ENCODE peak calls at places on chromosomes 2 and 18, in four cellular contexts. P is foreskin fibroblast, U is fibroblast of mammary gland, K is dorsolateral prefrontal cortex. N is an unnamed sample.

GRCh38 chr2:79016315-79016714 is 9.2 kb upstream of the REG3G start:
- DNase-seq in U (no peak), P (no peak), K (no peak), N (no peak)

GRCh38 chr2:109223490-109223889 is 94.5 kb downstream of the SH3RF3 start:
- DNase-seq in K (no peak), U (no peak), P (no peak), N (no peak)

GRCh38 chr2:119487434-119488244 is 36.6 kb downstream of the SCTR start:
- DNase-seq in U (no peak), K (no peak), P (no peak), N (no peak)

GRCh38 chr2:218727502-218728165 is 17.0 kb downstream of the TTLL4 start:
- DNase-seq in U (peak; percentile 52), P (peak; percentile 63), K (no peak), N (peak; percentile 38)

GRCh38 chr2:106996136-106996769 is 110.3 kb upstream of the ST6GAL2 start:
- DNase-seq in U (no peak), P (no peak), K (no peak), N (no peak)

GRCh38 chr2:121485039-121485438 is 45.6 kb upstream of the RNU4ATAC start:
- DNase-seq in P (peak; percentile 82), K (no peak), U (peak; percentile 76), N (peak; percentile 89)

GRCh38 chr18:51125976-51126375 is 71.5 kb downstream of the MEX3C start:
- DNase-seq in P (no peak), U (no peak), K (no peak), N (no peak)

GRCh38 chr2:216556202-216556601 is 57.6 kb downstream of the RPL37A start:
- DNase-seq in P (no peak), U (no peak), K (no peak), N (no peak)

GRCh38 chr2:213688129-213688528 is 403.9 kb downstream of the SPAG16 start:
- DNase-seq in P (no peak), K (no peak), U (no peak), N (no peak)

GRCh38 chr2:95099910-95100309 is 21.7 kb downstream of the MRPS5 start:
- DNase-seq in U (no peak), K (no peak), P (no peak), N (no peak)

GRCh38 chr2:71669058-71669456 is 215.7 kb downstream of the DYSF start:
- DNase-seq in K (no peak), U (no peak), P (no peak), N (no peak)

GRCh38 chr2:54558976-54559410 is 102.9 kb downstream of the SPTBN1 start:
- DNase-seq in P (no peak), U (no peak), K (no peak), N (no peak)

GRCh38 chr2:74573747-74574562 is 19.4 kb downstream of the DOK1 start:
- DNase-seq in K (no peak), P (peak; percentile 57), U (peak; percentile 82), N (no peak)

GRCh38 chr2:20588918-20589871 is 61.7 kb downstream of the HS1BP3 start:
- DNase-seq in K (peak; percentile 17), U (no peak), P (no peak), N (no peak)

GRCh38 chr2:64115808-64116598 is 28.2 kb downstream of the PELI1 start:
- DNase-seq in P (no peak), K (no peak), U (no peak), N (no peak)

GRCh38 chr2:96839288-96839874 is 4.4 kb downstream of the ANKRD23 start:
- DNase-seq in U (no peak), K (no peak), P (peak; percentile 36), N (no peak)

GRCh38 chr18:76687271-76688006 is 134.9 kb upstream of the ZNF236 start:
- DNase-seq in P (no peak), U (peak; percentile 62), K (no peak), N (no peak)

DNA sequence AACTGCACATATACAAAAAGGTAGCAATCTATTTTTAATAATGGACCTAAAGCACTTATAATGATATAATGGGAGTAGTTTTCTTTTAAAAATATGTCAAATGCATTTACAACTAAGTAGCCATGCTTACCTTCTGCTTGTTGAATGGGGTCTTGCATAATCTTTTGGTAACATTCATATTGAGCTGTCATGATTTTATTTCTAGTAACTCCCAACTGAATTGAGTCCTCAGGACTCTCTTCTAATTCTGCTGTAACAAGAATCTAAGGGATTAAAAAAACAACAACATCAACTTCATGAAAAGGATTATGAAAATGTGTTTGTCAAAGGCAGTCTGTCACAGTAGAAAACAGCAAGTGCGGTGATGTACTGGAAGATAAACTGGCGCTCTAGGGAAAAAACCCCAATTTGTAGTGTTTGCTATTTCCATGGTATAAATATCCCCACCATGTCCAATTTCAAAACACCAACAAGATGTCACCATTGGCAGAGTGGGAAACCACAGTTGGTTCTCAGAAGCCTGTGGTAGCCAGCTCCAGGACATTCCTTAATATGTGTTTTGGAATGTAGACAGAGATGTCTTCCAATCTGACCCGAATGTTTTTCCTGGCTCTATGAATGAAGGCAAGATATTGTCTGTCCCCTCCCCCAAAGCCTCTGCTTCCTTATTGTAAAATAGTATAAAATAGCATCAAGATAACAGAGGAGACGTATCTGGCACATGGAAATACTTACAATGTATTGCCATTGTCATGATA is 64.8 kb downstream of the CALCRL start:
- DNase-seq in P (no peak), U (no peak), K (no peak), N (peak; percentile 55)
- H3K4me3 ChIP-seq in P (no peak overlapping the region), U (no peak overlapping the region), K (no peak overlapping the region), N (no peak overlapping the region)

DNA sequence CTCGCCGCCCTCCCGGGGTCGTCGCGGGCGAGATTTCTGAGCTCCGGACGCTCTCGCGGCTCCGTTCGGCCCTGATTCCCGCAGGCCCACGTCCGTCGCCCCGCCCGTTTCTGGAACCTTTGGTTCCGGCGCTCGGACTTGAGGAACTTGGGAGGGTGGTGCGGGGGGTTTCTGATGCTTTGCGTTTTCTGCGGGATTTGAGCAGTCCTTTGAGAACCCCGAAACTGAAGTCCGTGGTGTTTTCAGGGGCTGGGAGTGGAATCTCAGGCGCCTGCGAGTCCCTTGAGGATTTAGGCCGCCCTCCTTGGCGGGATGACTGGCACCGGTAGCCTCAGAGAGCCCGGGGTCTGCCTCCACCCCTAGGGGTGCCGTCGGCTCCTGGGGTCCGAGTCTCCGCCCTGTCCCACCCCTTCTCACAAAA is 336 bp downstream of the THNSL2 start:
- DNase-seq in U (peak; percentile 25), K (no peak), P (peak; percentile 60), N (peak; percentile 18)
- TF ChIP-seq CTCF in U (no peak), K (no peak), P (no peak), N (no peak)

DNA sequence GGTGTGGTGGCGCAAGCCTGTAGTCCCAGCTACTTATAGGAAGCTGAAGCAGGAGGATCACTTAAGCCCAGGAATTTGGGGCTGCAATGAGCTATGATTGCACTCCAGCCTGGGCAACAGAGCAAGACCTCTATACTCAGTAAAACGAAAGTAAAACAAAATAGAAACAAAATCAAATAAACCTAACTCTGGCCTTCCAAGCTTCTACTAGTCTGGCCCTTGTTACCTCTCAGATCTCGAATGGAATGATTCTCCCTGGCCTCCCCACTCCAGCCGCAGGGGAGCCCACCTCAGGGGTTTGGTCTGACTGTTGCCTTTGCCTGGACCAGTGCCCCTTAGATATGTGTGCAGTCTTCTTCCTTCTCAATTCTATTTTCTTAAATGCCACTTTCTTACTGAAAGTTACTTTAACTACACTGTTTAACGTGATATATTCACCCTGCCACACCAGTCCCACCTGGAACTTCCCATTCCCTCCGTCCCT is 160.0 kb upstream of the GCFC2 start:
- DNase-seq in U (no peak), P (no peak), K (no peak), N (no peak)
- H3K4me3 ChIP-seq in U (no peak overlapping the region), P (no peak overlapping the region), K (no peak overlapping the region), N (no peak overlapping the region)

GRCh38 chr2:36376992-36377738 is 21.6 kb downstream of the CRIM1 start:
- DNase-seq in K (no peak), U (no peak), P (peak; percentile 44), N (no peak)
- TF ChIP-seq CTCF in K (no peak), U (no peak), P (no peak), N (no peak)

GRCh38 chr2:176130153-176130916 is 830 bp downstream of the HOXD8 start:
- DNase-seq in K (no peak), P (peak; percentile 66), U (peak; percentile 86), N (no peak)

GRCh38 chr2:176133366-176133765 is 3.9 kb downstream of the HOXD8 start:
- DNase-seq in K (no peak), U (no peak), P (no peak), N (no peak)

GRCh38 chr2:176130917-176131616 is 1.6 kb downstream of the HOXD8 start:
- DNase-seq in K (no peak), U (no peak), P (no peak), N (no peak)

GRCh38 chr2:176132397-176133086 is 3.0 kb downstream of the HOXD8 start:
- DNase-seq in U (peak; percentile 66), K (no peak), P (peak; percentile 35), N (no peak)

GRCh38 chr2:176131617-176132396 is 2.3 kb downstream of the HOXD8 start:
- DNase-seq in K (no peak), U (no peak), P (no peak), N (no peak)
- H3K4me3 ChIP-seq in K (no peak overlapping the region), U (peak overlapping the region; percentile 71), P (no peak overlapping the region), N (no peak overlapping the region)

GRCh38 chr2:237746302-237747080 is 52.1 kb upstream of the RBM44 start:
- DNase-seq in K (no peak), U (no peak), P (no peak), N (no peak)

GRCh38 chr2:237743561-237744269 is 54.9 kb upstream of the RBM44 start:
- DNase-seq in K (no peak), U (peak; percentile 68), P (peak; percentile 35), N (peak; percentile 38)

GRCh38 chr2:237744613-237745249 is 53.8 kb upstream of the RBM44 start:
- DNase-seq in U (peak; percentile 52), P (peak; percentile 78), K (peak; percentile 86), N (peak; percentile 66)

GRCh38 chr2:237744270-237744612 is 54.3 kb upstream of the RBM44 start:
- DNase-seq in P (no peak), U (no peak), K (no peak), N (no peak)

GRCh38 chr2:237745250-237745613 is 53.3 kb upstream of the RBM44 start:
- DNase-seq in P (no peak), K (no peak), U (no peak), N (no peak)
- TF ChIP-seq CTCF in P (no peak), K (no peak), U (no peak), N (no peak)

DNA sequence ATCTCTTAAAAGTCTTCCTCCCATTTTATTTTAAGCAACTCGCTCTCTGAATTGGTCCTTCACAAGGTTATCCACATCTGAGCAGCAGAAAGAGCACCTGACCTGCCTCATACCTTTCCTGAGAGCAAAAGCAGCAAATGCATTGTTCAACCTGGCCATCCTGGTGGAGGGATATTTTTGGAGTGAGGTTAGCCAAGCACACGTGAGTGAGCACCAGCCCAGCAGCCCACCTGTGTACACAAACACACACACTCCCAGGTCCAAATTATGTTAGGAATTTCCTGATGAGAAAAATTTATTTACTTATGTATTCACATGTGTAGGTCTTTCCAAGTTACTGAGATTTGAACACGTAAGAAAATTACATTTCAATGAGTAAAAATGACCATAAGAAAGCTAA is 42.4 kb upstream of the CCDC68 start:
- DNase-seq in U (no peak), K (no peak), P (no peak), N (no peak)
- H3K4me3 ChIP-seq in U (no peak overlapping the region), K (no peak overlapping the region), P (no peak overlapping the region), N (no peak overlapping the region)

GRCh38 chr2:222833410-222833809 is 27.4 kb upstream of the ACSL3 start:
- DNase-seq in U (no peak), P (no peak), K (no peak), N (no peak)
- TF ChIP-seq CTCF in U (no peak), P (no peak), K (no peak), N (no peak)